ENCODE peak calls at places on chromosomes 6 and 20, in nine cellular contexts. B, G, O, T, D, E, J, Z and Y are unnamed samples.

GRCh38 chr6:3538536-3538935 is 81.7 kb upstream of the SLC22A23 start:
- DNase-seq in Z (no peak), B (no peak), J (no peak), E (no peak), T (no peak), G (no peak), O (no peak), D (no peak), Y (no peak)

GRCh38 chr6:170454512-170455285 is 98.4 kb downstream of the PSMB1 start:
- DNase-seq in G (no peak), B (no peak), T (no peak), D (no peak), J (no peak), E (no peak), O (no peak), Z (peak; percentile 54), Y (no peak)

GRCh38 chr6:167819640-167820039 is 7.1 kb upstream of the AFDN start:
- DNase-seq in E (no peak), B (no peak), D (no peak), J (no peak), G (no peak), Z (peak; percentile 61), T (no peak), O (no peak), Y (no peak)

GRCh38 chr6:30169658-30170614 is 6.6 kb downstream of the TRIM15 start:
- DNase-seq in B (no peak), D (no peak), G (peak; percentile 72), Z (no peak), T (no peak), J (no peak), O (no peak), E (peak; percentile 49), Y (no peak)

GRCh38 chr6:18153311-18153703 is 1.6 kb downstream of the TPMT start:
- DNase-seq in T (no peak), D (no peak), G (no peak), E (no peak), O (no peak), B (no peak), J (no peak), Z (no peak), Y (no peak)

GRCh38 chr6:15658345-15658744 is 4.5 kb downstream of the DTNBP1 start:
- DNase-seq in D (no peak), O (no peak), Z (peak; percentile 74), B (no peak), G (no peak), J (no peak), T (no peak), E (no peak), Y (no peak)

GRCh38 chr6:113457156-113457555 is 400.0 kb upstream of the MARCKS start:
- DNase-seq in J (peak; percentile 81), G (peak; percentile 89), B (no peak), D (no peak), T (peak; percentile 35), Z (no peak), E (peak; percentile 81), O (no peak), Y (no peak)

GRCh38 chr20:44659931-44660330 is 8.4 kb upstream of the ADA start:
- DNase-seq in B (no peak), O (no peak), E (no peak), T (no peak), J (no peak), G (no peak), D (no peak), Z (no peak), Y (no peak)

GRCh38 chr6:97078791-97079190 is 154.3 kb downstream of the KLHL32 start:
- DNase-seq in T (no peak), O (no peak), Z (no peak), J (no peak), D (no peak), G (no peak), E (no peak), B (no peak), Y (no peak)

GRCh38 chr6:81003156-81003555 is 749.3 kb downstream of the TENT5A start:
- DNase-seq in T (no peak), B (no peak), G (peak; percentile 42), J (no peak), D (no peak), E (no peak), Z (no peak), O (no peak), Y (no peak)

GRCh38 chr6:31579119-31579505 is 3.1 kb downstream of the LTB start:
- DNase-seq in D (no peak), G (no peak), B (peak; percentile 27), Z (no peak), T (no peak), J (no peak), O (no peak), E (no peak), Y (no peak)

GRCh38 chr6:4610256-4610655 is 165.9 kb upstream of the CDYL start:
- DNase-seq in D (no peak), T (peak; percentile 35), G (peak; percentile 98), E (peak; percentile 77), O (peak; percentile 61), J (peak; percentile 73), B (no peak), Z (no peak), Y (no peak)

GRCh38 chr6:168925671-168926070 is 328.0 kb downstream of the THBS2 start:
- DNase-seq in B (no peak), D (no peak), Z (no peak), T (no peak), O (no peak), J (no peak), E (no peak), G (no peak), Y (no peak)

GRCh38 chr6:138307816-138308727 is 69.6 kb upstream of the SMIM28 start:
- DNase-seq in Z (no peak), O (no peak), D (no peak), E (no peak), T (peak; percentile 37), B (no peak), J (no peak), G (peak; percentile 47), Y (no peak)

GRCh38 chr20:32452776-32453466 is 94.8 kb downstream of the ASXL1 start:
- DNase-seq in J (peak; percentile 67), B (peak; percentile 50), O (no peak), Z (peak; percentile 66), E (no peak), G (no peak), T (no peak), D (no peak), Y (no peak)

GRCh38 chr6:3755637-3756515 is 4.4 kb upstream of the PXDC1 start:
- DNase-seq in E (no peak), O (peak; percentile 64), J (no peak), D (no peak), B (no peak), T (no peak), G (no peak), Z (no peak), Y (no peak)

GRCh38 chr6:20302702-20303251 is 90.5 kb upstream of the MBOAT1 start:
- DNase-seq in T (no peak), J (no peak), B (no peak), O (no peak), G (peak; percentile 30), E (peak; percentile 57), D (no peak), Z (no peak), Y (no peak)

GRCh38 chr6:160007581-160007980 is 38.7 kb downstream of the IGF2R start:
- DNase-seq in T (no peak), Z (no peak), J (no peak), G (no peak), E (peak; percentile 28), B (no peak), O (no peak), D (no peak), Y (no peak)

GRCh38 chr6:152112503-152113261 is 305.2 kb downstream of the ESR1 start:
- DNase-seq in O (peak; percentile 63), Z (peak; percentile 84), B (peak; percentile 78), J (peak; percentile 87), D (peak; percentile 62), E (no peak), G (no peak), T (peak; percentile 69), Y (no peak)

GRCh38 chr6:38957426-38957825 is 91.2 kb upstream of the GLP1R start:
- DNase-seq in D (no peak), O (no peak), G (no peak), Z (no peak), J (no peak), E (no peak), B (no peak), T (no peak), Y (no peak)

GRCh38 chr6:29602564-29603361 is 17.8 kb downstream of the OR2H2 start:
- DNase-seq in B (no peak), O (no peak), J (no peak), T (no peak), E (peak; percentile 7), G (peak; percentile 25), D (no peak), Z (no peak), Y (no peak)

GRCh38 chr6:135146160-135146920 is 34.8 kb upstream of the MYB start:
- DNase-seq in E (peak; percentile 80), J (no peak), D (no peak), O (no peak), T (no peak), B (no peak), G (no peak), Z (no peak), Y (no peak)

GRCh38 chr6:121439456-121440250 is 4.2 kb downstream of the GJA1 start:
- DNase-seq in O (no peak), B (no peak), E (no peak), G (no peak), D (no peak), J (no peak), Z (no peak), T (no peak), Y (no peak)
- H3K4me1 ChIP-seq in O (no peaks in the 10 kb centered on the region), B (no peaks in the 10 kb centered on the region), E (peaks cover 15% of the 10 kb centered on the region), G (no peaks in the 10 kb centered on the region), D (peaks cover 5% of the 10 kb centered on the region), J (no peaks in the 10 kb centered on the region), Z (no peaks in the 10 kb centered on the region), T (peaks cover 5% of the 10 kb centered on the region), Y (peaks cover 10% of the 10 kb centered on the region)

DNA sequence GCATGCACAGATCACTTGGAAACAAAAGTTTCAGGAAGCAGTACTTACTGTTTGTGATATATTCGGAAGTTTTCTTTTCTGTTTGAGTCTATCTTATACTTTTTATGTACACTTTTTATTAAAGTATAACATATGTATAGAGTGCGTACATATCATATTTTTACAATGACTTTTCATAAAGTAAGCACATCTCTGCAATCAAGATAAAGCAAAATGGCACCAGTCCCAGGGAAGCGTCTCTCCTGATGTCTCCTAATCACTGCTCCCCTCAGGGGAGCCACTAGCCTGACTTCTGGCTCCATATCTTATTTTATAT is 26.3 kb downstream of the CDS2 start:
- DNase-seq in D (no peak), Z (no peak), T (no peak), G (no peak), J (no peak), B (no peak), O (no peak), E (no peak), Y (no peak)
- H3K4me1 ChIP-seq in D (no peaks in the 10 kb centered on the region), Z (peaks cover 6% of the 10 kb centered on the region), T (no peaks in the 10 kb centered on the region), G (no peaks in the 10 kb centered on the region), J (peaks cover 15% of the 10 kb centered on the region), B (peaks cover 6% of the 10 kb centered on the region), O (peaks cover 6% of the 10 kb centered on the region), E (peaks cover 32% of the 10 kb centered on the region), Y (no peaks in the 10 kb centered on the region)

GRCh38 chr6:143675327-143675900 is 2.4 kb upstream of the PHACTR2 start:
- DNase-seq in B (no peak), O (no peak), E (no peak), D (no peak), G (no peak), T (no peak), J (no peak), Z (no peak), Y (no peak)
- H3K4me1 ChIP-seq in B (no peaks in the 10 kb centered on the region), O (no peaks in the 10 kb centered on the region), E (peaks cover 10% of the 10 kb centered on the region), D (no peaks in the 10 kb centered on the region), G (peaks cover 21% of the 10 kb centered on the region), T (peaks cover 17% of the 10 kb centered on the region), J (peaks cover 4% of the 10 kb centered on the region), Z (no peaks in the 10 kb centered on the region), Y (peaks cover 3% of the 10 kb centered on the region)

GRCh38 chr6:48447251-48447650 is 336.3 kb upstream of the PTCHD4 start:
- DNase-seq in E (no peak), Z (no peak), D (no peak), T (no peak), B (no peak), G (no peak), O (no peak), J (no peak), Y (no peak)
- H3K4me1 ChIP-seq in E (no peaks in the 10 kb centered on the region), Z (no peaks in the 10 kb centered on the region), D (no peaks in the 10 kb centered on the region), T (no peaks in the 10 kb centered on the region), B (no peaks in the 10 kb centered on the region), G (no peaks in the 10 kb centered on the region), O (no peaks in the 10 kb centered on the region), J (no peaks in the 10 kb centered on the region), Y (no peaks in the 10 kb centered on the region)